ENCODE peak calls at places on chromosome 5, in four cellular contexts. C is bronchial epithelial cell, F is AG04450, P is foreskin fibroblast. B is an unnamed sample.

GRCh38 chr5:81006955-81007636 is 46.9 kb downstream of the RASGRF2 start:
- DNase-seq in P (no peak), C (no peak), F (no peak), B (no peak)

GRCh38 chr5:108258001-108258400 is 123.9 kb downstream of the FBXL17 start:
- DNase-seq in F (no peak), P (peak; percentile 3), C (no peak), B (no peak)

GRCh38 chr5:153794327-153794726 is 244.4 kb downstream of the FAM114A2 start:
- DNase-seq in C (no peak), P (no peak), F (no peak), B (no peak)

GRCh38 chr5:6674421-6674820 is 38.8 kb upstream of the TENT4A start:
- DNase-seq in F (no peak), P (no peak), C (no peak), B (no peak)

GRCh38 chr5:132086277-132086794 is 12.7 kb downstream of the CSF2 start:
- DNase-seq in C (peak; percentile 94), P (peak; percentile 97), F (peak; percentile 83), B (peak; percentile 70)

GRCh38 chr5:154190652-154191304 is at the start of gene GALNT10:
- DNase-seq in C (no peak), P (peak; percentile 73), F (no peak), B (no peak)

GRCh38 chr5:167458412-167458811 is 833.0 kb upstream of the WWC1 start:
- DNase-seq in C (no peak), F (no peak), P (no peak), B (no peak)

GRCh38 chr5:158748535-158748934 is 351.2 kb downstream of the EBF1 start:
- DNase-seq in P (no peak), F (no peak), C (no peak), B (no peak)

GRCh38 chr5:647311-647710 is 35.2 kb downstream of the CEP72 start:
- DNase-seq in C (no peak), P (no peak), F (no peak), B (no peak)

GRCh38 chr5:125198270-125198974 is 452.0 kb upstream of the ZNF608 start:
- DNase-seq in C (peak; percentile 23), P (peak; percentile 90), F (peak; percentile 56), B (peak; percentile 77)

GRCh38 chr5:135476615-135477493 is 24.7 kb upstream of the TIFAB start:
- DNase-seq in C (no peak), P (no peak), F (no peak), B (no peak)

GRCh38 chr5:94375801-94376200 is 242.6 kb downstream of the KIAA0825 start:
- DNase-seq in F (no peak), C (peak; percentile 59), P (peak; percentile 10), B (no peak)

GRCh38 chr5:79806741-79807140 is 117.1 kb downstream of the CMYA5 start:
- DNase-seq in F (no peak), P (no peak), C (no peak), B (no peak)

GRCh38 chr5:98110791-98111190 is 662.7 kb upstream of the RGMB start:
- DNase-seq in P (no peak), C (no peak), F (no peak), B (no peak)

GRCh38 chr5:72842816-72843215 is 26.4 kb downstream of the TNPO1 start:
- DNase-seq in C (peak; percentile 76), P (peak; percentile 69), F (no peak), B (no peak)

GRCh38 chr5:59491944-59492343 is 401.6 kb downstream of the PDE4D start:
- DNase-seq in P (no peak), C (no peak), F (no peak), B (no peak)

GRCh38 chr5:6365142-6365976 is 13.0 kb downstream of the MED10 start:
- DNase-seq in P (peak; percentile 52), C (no peak), F (no peak), B (no peak)

GRCh38 chr5:177111720-177112394 is 21.7 kb upstream of the NSD1 start:
- DNase-seq in C (peak; percentile 28), F (no peak), P (no peak), B (no peak)

GRCh38 chr5:83714780-83715179 is 5.9 kb downstream of the HAPLN1 start:
- DNase-seq in F (no peak), C (peak; percentile 17), P (no peak), B (no peak)

GRCh38 chr5:10576121-10576789 is 12.4 kb downstream of the ANKRD33B start:
- DNase-seq in P (no peak), C (no peak), F (no peak), B (no peak)

GRCh38 chr5:37272564-37272963 is 23.4 kb upstream of the CPLANE1 start:
- DNase-seq in C (peak; percentile 63), F (no peak), P (no peak), B (no peak)

GRCh38 chr5:83475540-83476469 is 4.3 kb downstream of the VCAN start:
- DNase-seq in F (peak; percentile 74), C (peak; percentile 87), P (peak; percentile 72), B (peak; percentile 86)

GRCh38 chr5:76724871-76725270 is 8.9 kb downstream of the F2R start:
- DNase-seq in F (no peak), P (peak; percentile 76), C (peak; percentile 59), B (peak; percentile 35)

GRCh38 chr5:139855451-139855850 is 59.8 kb downstream of the PSD2 start:
- DNase-seq in C (no peak), F (no peak), P (no peak), B (no peak)

GRCh38 chr5:92944337-92944736 is 636.7 kb downstream of the NR2F1-AS1 start:
- DNase-seq in C (no peak), F (no peak), P (no peak), B (no peak)

GRCh38 chr5:2529371-2530100 is 221.9 kb downstream of the IRX2 start:
- DNase-seq in C (no peak), F (no peak), P (no peak), B (no peak)

GRCh38 chr5:99020698-99021048 is 91.9 kb upstream of the CHD1 start:
- DNase-seq in P (no peak), C (no peak), F (no peak), B (no peak)

GRCh38 chr5:41511241-41511640 is 840 bp upstream of the PLCXD3 start:
- DNase-seq in C (no peak), P (no peak), F (no peak), B (no peak)
- H3K4me3 ChIP-seq in C (no peak overlapping the region), P (no peak overlapping the region), F (no peak overlapping the region), B (no peak overlapping the region)

DNA sequence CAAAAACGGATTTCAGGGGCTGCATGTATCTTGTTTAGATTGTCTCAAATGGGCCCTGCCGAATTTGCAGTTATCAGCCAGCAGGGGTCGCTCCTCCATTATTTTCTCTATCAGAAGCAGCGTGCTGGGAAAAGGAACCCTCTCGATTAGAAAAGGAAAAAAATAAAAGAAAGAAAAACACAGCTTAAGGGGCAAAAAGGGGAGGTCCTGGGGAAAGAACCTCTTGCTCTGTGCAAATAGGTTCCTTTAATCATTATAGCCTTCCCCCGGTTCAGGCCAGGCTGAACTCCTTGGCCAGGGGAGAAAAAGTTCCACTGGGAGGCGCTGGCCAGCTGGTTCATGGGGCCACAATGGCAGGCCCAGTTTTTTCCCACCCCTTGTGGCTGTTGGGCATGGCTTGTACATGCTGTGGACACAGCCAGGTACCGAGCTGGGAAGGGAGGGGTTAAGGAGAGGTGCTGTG is 25.0 kb upstream of the CAPSL start:
- DNase-seq in P (peak; percentile 8), F (no peak), C (no peak), B (no peak)
- TF ChIP-seq CTCF in P (peak; percentile 47), F (peak; percentile 56), C (peak; percentile 36), B (peak; percentile 29)

DNA sequence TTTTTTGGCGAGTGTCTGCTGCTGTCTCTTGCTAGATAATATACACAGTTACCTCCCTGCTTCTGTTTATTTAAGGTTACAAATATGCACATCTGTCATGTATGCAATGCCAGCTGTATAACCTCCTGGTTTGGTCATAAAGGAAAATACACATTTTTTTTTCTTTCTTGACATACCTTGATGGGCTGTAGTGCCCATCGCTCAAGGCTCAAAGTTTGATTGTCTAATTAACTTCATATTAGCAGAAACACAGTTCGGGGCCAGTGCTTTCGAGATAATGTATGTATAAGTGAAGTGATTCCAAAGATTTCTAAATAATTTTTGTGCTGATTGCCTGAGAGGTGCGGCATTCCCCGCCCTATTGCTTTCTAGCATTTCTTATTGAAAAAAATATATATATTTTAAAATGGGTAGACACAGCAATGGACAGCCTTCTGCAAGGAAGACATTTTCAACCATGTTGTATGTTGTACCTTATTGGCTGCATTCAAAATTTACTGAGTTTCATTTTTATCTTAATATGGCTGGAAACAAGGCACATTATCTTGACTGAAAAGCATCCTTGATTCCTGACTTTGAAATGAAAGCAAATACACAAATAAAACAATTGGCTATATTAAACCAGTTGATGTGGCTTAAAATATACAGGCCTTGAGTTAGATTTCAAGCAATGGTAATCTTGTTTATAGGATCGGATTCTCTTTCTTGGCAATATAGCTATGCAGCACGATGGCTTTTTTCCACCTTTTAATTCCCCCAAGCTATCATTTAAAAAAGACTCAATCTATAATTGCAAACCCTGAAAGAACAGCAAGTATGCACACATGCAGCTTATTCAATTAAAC is 206.1 kb downstream of the MEF2C start:
- DNase-seq in F (no peak), C (no peak), P (no peak), B (no peak)
- H3K4me3 ChIP-seq in F (no peak overlapping the region), C (no peak overlapping the region), P (no peak overlapping the region), B (peak overlapping the region; percentile 68)

GRCh38 chr5:23476580-23476979 is 30.8 kb upstream of the PRDM9 start:
- DNase-seq in F (no peak), P (no peak), C (no peak), B (no peak)
- TF ChIP-seq CTCF in F (no peak), P (no peak), C (no peak), B (no peak)

DNA sequence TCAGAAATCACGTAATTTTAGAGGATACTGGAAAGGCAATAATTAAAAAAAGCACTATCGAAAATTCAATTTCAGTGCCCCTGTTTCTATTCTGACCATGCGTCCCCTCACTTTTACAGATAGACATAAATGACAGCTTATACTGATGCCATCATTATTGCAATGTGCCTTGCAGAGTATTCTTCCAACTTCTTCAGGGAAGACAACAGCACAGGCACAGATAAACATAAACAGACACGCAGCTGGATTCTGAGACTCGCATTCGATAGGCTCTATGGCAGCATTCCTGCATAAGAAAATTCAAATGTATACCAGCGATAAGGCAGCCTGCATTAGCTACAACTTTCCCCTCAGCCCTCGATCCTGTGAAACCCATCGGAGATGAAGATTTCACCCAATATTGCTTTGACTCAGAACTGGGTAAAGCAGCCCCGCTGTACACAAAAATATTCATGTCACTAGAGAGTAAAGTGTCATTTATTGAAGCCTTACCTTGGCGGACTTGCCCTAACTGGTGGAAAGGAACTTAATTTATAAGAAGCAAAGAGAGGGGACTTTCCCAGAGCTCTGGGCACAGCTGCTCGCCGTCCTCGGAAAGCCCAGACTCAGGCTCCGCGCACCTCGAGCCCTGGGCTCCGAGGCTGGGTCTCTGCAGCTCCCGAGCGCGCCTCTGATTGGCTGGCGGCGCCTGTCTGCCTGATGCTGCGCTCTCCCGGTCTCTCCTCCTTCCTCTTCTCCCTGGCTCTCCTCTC is at the start of gene CDH18:
- DNase-seq in P (peak; percentile 13), F (peak; percentile 6), C (peak; percentile 28), B (peak; percentile 13)
- H3K4me3 ChIP-seq in P (peak within 1 kb of the TSS; percentile 26), F (peak within 1 kb of the TSS; percentile 54), C (no peak within 1 kb of the TSS), B (peak within 1 kb of the TSS; percentile 46)

B was measured in astrocyte of the cerebellum.